ENCODE peak calls at places on chromosomes 2 and 18, in six cellular contexts. L, P, I, Z, X and S are unnamed samples.
A peak's percentile ranks its signal among the peaks of the same experiment; 100 is the strongest.

GRCh38 chr2:228866044-228866443 is 405.0 kb downstream of the PID1 start:
- DNase-seq in L (no peak), P (no peak), I (no peak), Z (peak; percentile 52), X (no peak), S (peak; percentile 38)

GRCh38 chr2:211455225-211455841 is 898.9 kb downstream of the CPS1 start:
- DNase-seq in L (peak; percentile 60), P (peak; percentile 70), I (no peak), Z (no peak), X (no peak), S (no peak)

GRCh38 chr18:51399491-51400122 is 202.1 kb upstream of the MEX3C start:
- DNase-seq in L (peak; percentile 23), P (no peak), I (no peak), Z (no peak), X (no peak), S (no peak)

GRCh38 chr2:18117592-18117991 is 239.1 kb downstream of the KCNS3 start:
- DNase-seq in L (peak; percentile 19), P (peak; percentile 44), I (no peak), Z (no peak), X (peak; percentile 19), S (no peak)

GRCh38 chr18:62778976-62779869 is 63.9 kb downstream of the PHLPP1 start:
- DNase-seq in L (no peak), P (no peak), I (no peak), Z (no peak), X (no peak), S (no peak)

GRCh38 chr18:57801379-57802165 is 1.5 kb downstream of the ATP8B1 start:
- DNase-seq in L (no peak), P (peak; percentile 44), I (no peak), Z (no peak), X (no peak), S (no peak)

GRCh38 chr2:50674876-50675275 is 357.1 kb downstream of the NRXN1 start:
- DNase-seq in L (no peak), P (no peak), I (no peak), Z (no peak), X (no peak), S (no peak)

GRCh38 chr2:75403991-75404428 is 156.7 kb downstream of the EVA1A start:
- DNase-seq in L (no peak), P (peak; percentile 75), I (no peak), Z (no peak), X (no peak), S (no peak)

GRCh38 chr2:49834433-49834832 is 680.1 kb upstream of the FSHR start:
- DNase-seq in L (no peak), P (no peak), I (no peak), Z (no peak), X (no peak), S (no peak)

GRCh38 chr2:190987938-190988337 is 26.0 kb downstream of the STAT1 start:
- DNase-seq in L (no peak), P (no peak), I (no peak), Z (no peak), X (no peak), S (no peak)

GRCh38 chr2:128410035-128410757 is 91.5 kb upstream of the HS6ST1 start:
- DNase-seq in L (no peak), P (no peak), I (no peak), Z (peak; percentile 59), X (no peak), S (no peak)

GRCh38 chr2:240452471-240453256 is 17.2 kb downstream of the GPC1 start:
- DNase-seq in L (no peak), P (peak; percentile 25), I (no peak), Z (peak; percentile 74), X (peak; percentile 73), S (peak; percentile 89)

GRCh38 chr2:197298609-197299008 is 12.0 kb downstream of the ANKRD44 start:
- DNase-seq in L (no peak), P (no peak), I (no peak), Z (no peak), X (no peak), S (no peak)

GRCh38 chr18:34943587-34943986 is 97.6 kb upstream of the MAPRE2 start:
- DNase-seq in L (no peak), P (no peak), I (no peak), Z (no peak), X (no peak), S (no peak)

GRCh38 chr18:34947711-34948125 is 93.5 kb upstream of the MAPRE2 start:
- DNase-seq in L (no peak), P (peak; percentile 78), I (no peak), Z (no peak), X (no peak), S (no peak)

GRCh38 chr18:34938102-34938501 is 103.1 kb upstream of the MAPRE2 start:
- DNase-seq in L (no peak), P (no peak), I (no peak), Z (no peak), X (no peak), S (no peak)

GRCh38 chr18:34942276-34942675 is 98.9 kb upstream of the MAPRE2 start:
- DNase-seq in L (no peak), P (no peak), I (no peak), Z (no peak), X (no peak), S (no peak)

GRCh38 chr18:34942975-34943374 is 98.2 kb upstream of the MAPRE2 start:
- DNase-seq in L (no peak), P (no peak), I (no peak), Z (no peak), X (no peak), S (no peak)
- TF ChIP-seq CTCF in L (no peak), P (no peak), I (no peak), Z (no peak), X (no peak), S (no peak)

GRCh38 chr2:113216891-113217454 is 43.2 kb downstream of the PSD4 start:
- DNase-seq in L (no peak), P (no peak), I (no peak), Z (no peak), X (no peak), S (peak; percentile 49)
- H3K4me3 ChIP-seq in L (no peak overlapping the region), P (no peak overlapping the region), I (no peak overlapping the region), Z (no peak overlapping the region), X (no peak overlapping the region), S (no peak overlapping the region)

GRCh38 chr18:23036611-23037259 is 98.5 kb upstream of the CABLES1 start:
- DNase-seq in L (no peak), P (no peak), I (no peak), Z (no peak), X (no peak), S (no peak)
- TF ChIP-seq CTCF in L (no peak), P (no peak), I (no peak), Z (no peak), X (no peak), S (no peak)

GRCh38 chr2:16666453-16666801 is 793 bp upstream of the CYRIA start:
- DNase-seq in L (no peak), P (peak; percentile 88), I (peak; percentile 34), Z (no peak), X (no peak), S (no peak)
- H3K4me3 ChIP-seq in L (peak overlapping the region; percentile 68), P (no peak overlapping the region), I (no peak overlapping the region), Z (peak overlapping the region; percentile 79), X (no peak overlapping the region), S (peak overlapping the region; percentile 56)

DNA sequence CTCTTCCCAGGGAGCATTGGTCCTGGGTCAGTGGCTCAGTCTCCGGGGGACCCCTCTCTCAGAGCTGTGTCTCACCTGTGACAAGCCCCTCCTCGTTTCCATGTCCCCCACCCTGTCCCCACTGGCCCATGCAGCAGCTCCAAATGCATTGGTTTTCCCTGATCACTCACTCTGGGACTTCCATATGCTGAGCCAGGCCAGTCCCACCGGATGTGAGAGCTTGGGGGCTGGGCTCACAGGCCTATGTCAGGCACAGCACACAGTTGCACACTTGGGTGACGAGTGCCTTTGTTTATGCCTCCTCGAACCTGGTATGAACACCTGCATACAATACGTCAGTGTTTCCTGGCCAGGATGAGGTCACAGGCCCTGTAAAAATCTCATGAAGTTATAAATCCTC is 232.5 kb downstream of the TFCP2L1 start:
- DNase-seq in L (no peak), P (no peak), I (no peak), Z (no peak), X (no peak), S (no peak)
- TF ChIP-seq CTCF in L (no peak), P (no peak), I (no peak), Z (no peak), X (no peak), S (no peak)